ENCODE peak calls at places on chromosomes 12 and 14, in four cellular contexts. One of them, this sample, is unnamed.

GRCh38 chr12:56206373-56207166 is 15.2 kb downstream of the RNF41 start:
- DNase-seq in GM12865: peak
- DNase-seq in AG09319: no peak
- DNase-seq in stomach: peak
- DNase-seq in this sample: no peak

GRCh38 chr12:115411121-115411520 is 727.1 kb upstream of the TBX3 start:
- DNase-seq in GM12865: no peak
- DNase-seq in AG09319: no peak
- DNase-seq in stomach: no peak
- DNase-seq in this sample: no peak

GRCh38 chr14:50083467-50084337 is 32.7 kb downstream of the VCPKMT start:
- DNase-seq in GM12865: peak
- DNase-seq in AG09319: no peak
- DNase-seq in stomach: no peak
- DNase-seq in this sample: no peak

GRCh38 chr14:65354715-65355114 is 57.8 kb upstream of the FUT8 start:
- DNase-seq in GM12865: no peak
- DNase-seq in AG09319: no peak
- DNase-seq in stomach: peak
- DNase-seq in this sample: no peak

GRCh38 chr14:96056509-96057422 is 17.6 kb downstream of the C14orf132 start:
- DNase-seq in GM12865: no peak
- DNase-seq in AG09319: no peak
- DNase-seq in stomach: peak
- DNase-seq in this sample: peak

GRCh38 chr12:2813573-2814185 is 1.2 kb downstream of the ITFG2 start:
- DNase-seq in GM12865: peak
- DNase-seq in AG09319: no peak
- DNase-seq in stomach: no peak
- DNase-seq in this sample: peak

GRCh38 chr12:40375076-40375475 is 150.3 kb downstream of the LRRK2 start:
- DNase-seq in GM12865: peak
- DNase-seq in AG09319: no peak
- DNase-seq in stomach: no peak
- DNase-seq in this sample: no peak

GRCh38 chr12:74285773-74286172 is 251.9 kb upstream of the ATXN7L3B start:
- DNase-seq in GM12865: no peak
- DNase-seq in AG09319: no peak
- DNase-seq in stomach: no peak
- DNase-seq in this sample: no peak

GRCh38 chr12:90908465-90908864 is 46.5 kb downstream of the CCER1 start:
- DNase-seq in GM12865: no peak
- DNase-seq in AG09319: peak
- DNase-seq in stomach: no peak
- DNase-seq in this sample: no peak

GRCh38 chr12:65899289-65899688 is 75.0 kb downstream of the HMGA2 start:
- DNase-seq in GM12865: no peak
- DNase-seq in AG09319: no peak
- DNase-seq in stomach: no peak
- DNase-seq in this sample: no peak

GRCh38 chr12:109157986-109158385 is 41.6 kb downstream of the ACACB start:
- DNase-seq in GM12865: no peak
- DNase-seq in AG09319: no peak
- DNase-seq in stomach: no peak
- DNase-seq in this sample: no peak

GRCh38 chr12:114400395-114400794 is 5.5 kb downstream of the TBX5 start:
- DNase-seq in GM12865: no peak
- DNase-seq in AG09319: no peak
- DNase-seq in stomach: no peak
- DNase-seq in this sample: no peak

GRCh38 chr12:124289634-124290600 is 5.0 kb upstream of the RFLNA start:
- DNase-seq in GM12865: no peak
- DNase-seq in AG09319: no peak
- DNase-seq in stomach: no peak
- DNase-seq in this sample: no peak

GRCh38 chr12:42421844-42422779 is 96.1 kb downstream of the PPHLN1 start:
- DNase-seq in GM12865: peak
- DNase-seq in AG09319: no peak
- DNase-seq in stomach: no peak
- DNase-seq in this sample: no peak

GRCh38 chr14:46344327-46344937 is 307.1 kb downstream of the RPL10L start:
- DNase-seq in GM12865: peak
- DNase-seq in AG09319: no peak
- DNase-seq in stomach: no peak
- DNase-seq in this sample: no peak

GRCh38 chr12:42237853-42238239 is 202 bp downstream of the YAF2 start:
- DNase-seq in GM12865: no peak
- DNase-seq in AG09319: no peak
- DNase-seq in stomach: no peak
- DNase-seq in this sample: no peak

GRCh38 chr14:70171719-70172118 is 17.0 kb downstream of the SLC8A3 start:
- DNase-seq in GM12865: peak
- DNase-seq in AG09319: no peak
- DNase-seq in stomach: no peak
- DNase-seq in this sample: no peak

GRCh38 chr12:9635014-9635413 is 27.3 kb upstream of the KLRB1 start:
- DNase-seq in GM12865: no peak
- DNase-seq in AG09319: no peak
- DNase-seq in stomach: no peak
- DNase-seq in this sample: no peak

GRCh38 chr14:94213021-94213420 is 38.9 kb downstream of the PPP4R4 start:
- DNase-seq in GM12865: no peak
- DNase-seq in AG09319: no peak
- DNase-seq in stomach: no peak
- DNase-seq in this sample: no peak

GRCh38 chr12:121611306-121611705 is 15.0 kb upstream of the ORAI1 start:
- DNase-seq in GM12865: no peak
- DNase-seq in AG09319: no peak
- DNase-seq in stomach: no peak
- DNase-seq in this sample: no peak

GRCh38 chr12:138898-139534 is 72.4 kb downstream of the IQSEC3 start:
- DNase-seq in GM12865: no peak
- DNase-seq in AG09319: no peak
- DNase-seq in stomach: no peak
- DNase-seq in this sample: no peak

GRCh38 chr12:5052348-5052747 is 8.7 kb downstream of the KCNA5 start:
- DNase-seq in GM12865: no peak
- DNase-seq in AG09319: no peak
- DNase-seq in stomach: no peak
- DNase-seq in this sample: no peak

GRCh38 chr12:49041881-49042484 is 18.6 kb downstream of the KMT2D start:
- DNase-seq in GM12865: no peak
- DNase-seq in AG09319: no peak
- DNase-seq in stomach: no peak
- DNase-seq in this sample: no peak

GRCh38 chr12:108337235-108338223 is 1.6 kb downstream of the CMKLR1 start:
- DNase-seq in GM12865: peak
- DNase-seq in AG09319: no peak
- DNase-seq in stomach: no peak
- DNase-seq in this sample: no peak

GRCh38 chr14:89304972-89305703 is 111.9 kb downstream of the FOXN3 start:
- DNase-seq in GM12865: peak
- DNase-seq in AG09319: no peak
- DNase-seq in stomach: no peak
- DNase-seq in this sample: no peak

GRCh38 chr14:42715316-42715715 is 1108.6 kb downstream of the LRFN5 start:
- DNase-seq in GM12865: no peak
- DNase-seq in AG09319: no peak
- DNase-seq in stomach: no peak
- DNase-seq in this sample: no peak

GRCh38 chr14:54310151-54310851 is 86.5 kb upstream of the CDKN3 start:
- DNase-seq in GM12865: no peak
- DNase-seq in AG09319: no peak
- DNase-seq in stomach: no peak
- DNase-seq in this sample: no peak

GRCh38 chr14:69481815-69482568 is 2.5 kb upstream of the PLEKHD1 start:
- DNase-seq in GM12865: peak
- DNase-seq in AG09319: no peak
- DNase-seq in stomach: no peak
- DNase-seq in this sample: no peak

GRCh38 chr12:14252697-14253096 is 112.8 kb upstream of the ATF7IP start:
- DNase-seq in GM12865: peak
- DNase-seq in AG09319: no peak
- DNase-seq in stomach: no peak
- DNase-seq in this sample: no peak

GRCh38 chr12:26150737-26151450 is 26.1 kb upstream of the BHLHE41 start:
- DNase-seq in GM12865: no peak
- DNase-seq in AG09319: peak
- DNase-seq in stomach: no peak
- DNase-seq in this sample: no peak

GRCh38 chr14:77613207-77613606 is 3.2 kb downstream of the SPTLC2 start:
- DNase-seq in GM12865: no peak
- DNase-seq in AG09319: no peak
- DNase-seq in stomach: no peak
- DNase-seq in this sample: no peak

GRCh38 chr14:100155049-100155621 is 4.3 kb downstream of the DEGS2 start:
- DNase-seq in GM12865: no peak
- DNase-seq in AG09319: no peak
- DNase-seq in stomach: no peak
- DNase-seq in this sample: peak
- TF ChIP-seq CTCF in GM12865: peak
- TF ChIP-seq CTCF in AG09319: peak
- TF ChIP-seq CTCF in stomach: peak
- TF ChIP-seq CTCF in this sample: peak

GRCh38 chr14:102513899-102514772 is 4.6 kb upstream of the ANKRD9 start:
- DNase-seq in GM12865: no peak
- DNase-seq in AG09319: no peak
- DNase-seq in stomach: no peak
- DNase-seq in this sample: no peak

GRCh38 chr14:102510616-102511520 is 1.3 kb upstream of the ANKRD9 start:
- DNase-seq in GM12865: no peak
- DNase-seq in AG09319: no peak
- DNase-seq in stomach: peak
- DNase-seq in this sample: no peak

GRCh38 chr14:102511538-102511937 is 2.0 kb upstream of the ANKRD9 start:
- DNase-seq in GM12865: no peak
- DNase-seq in AG09319: no peak
- DNase-seq in stomach: no peak
- DNase-seq in this sample: no peak

GRCh38 chr14:102514987-102515733 is 5.6 kb upstream of the ANKRD9 start:
- DNase-seq in GM12865: no peak
- DNase-seq in AG09319: no peak
- DNase-seq in stomach: no peak
- DNase-seq in this sample: no peak

GRCh38 chr14:102512713-102513373 is 3.3 kb upstream of the ANKRD9 start:
- DNase-seq in GM12865: no peak
- DNase-seq in AG09319: no peak
- DNase-seq in stomach: no peak
- DNase-seq in this sample: no peak
- TF ChIP-seq CTCF in GM12865: no peak
- TF ChIP-seq CTCF in AG09319: no peak
- TF ChIP-seq CTCF in stomach: no peak
- TF ChIP-seq CTCF in this sample: no peak

GRCh38 chr14:22494486-22495135 is 94.4 kb downstream of the DAD1 start:
- DNase-seq in GM12865: peak
- DNase-seq in AG09319: no peak
- DNase-seq in stomach: no peak
- DNase-seq in this sample: no peak
- TF ChIP-seq CTCF in GM12865: no peak
- TF ChIP-seq CTCF in AG09319: no peak
- TF ChIP-seq CTCF in stomach: no peak
- TF ChIP-seq CTCF in this sample: no peak

GRCh38 chr12:71594214-71594948 is 69.3 kb downstream of the ZFC3H1 start:
- DNase-seq in GM12865: no peak
- DNase-seq in AG09319: no peak
- DNase-seq in stomach: peak
- DNase-seq in this sample: no peak
- TF ChIP-seq CTCF in GM12865: no peak
- TF ChIP-seq CTCF in AG09319: no peak
- TF ChIP-seq CTCF in stomach: no peak
- TF ChIP-seq CTCF in this sample: no peak

GRCh38 chr12:6193853-6194815 is 6.1 kb upstream of the CD9 start:
- DNase-seq in GM12865: no peak
- DNase-seq in AG09319: no peak
- DNase-seq in stomach: peak
- DNase-seq in this sample: no peak
- TF ChIP-seq CTCF in GM12865: no peak
- TF ChIP-seq CTCF in AG09319: no peak
- TF ChIP-seq CTCF in stomach: no peak
- TF ChIP-seq CTCF in this sample: no peak

DNA sequence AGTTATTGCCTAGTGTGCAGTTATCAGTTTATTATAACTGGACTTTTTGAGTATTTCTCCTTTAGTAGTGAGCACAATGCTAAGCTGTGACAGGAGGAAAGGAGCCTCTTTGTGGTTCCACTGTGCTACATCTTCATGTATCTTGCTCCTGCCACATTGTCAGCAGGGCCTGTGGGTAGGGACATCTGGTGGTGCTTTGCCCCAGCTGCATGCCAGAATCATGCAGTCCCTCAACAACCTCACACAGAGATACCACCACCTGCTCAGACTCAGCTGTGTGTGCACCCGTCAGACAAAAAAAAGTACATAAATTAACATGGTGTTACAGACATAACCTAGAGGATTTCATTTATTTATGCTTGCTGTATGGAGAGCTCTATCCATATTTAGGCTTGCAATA is 51.1 kb downstream of the MIS18BP1 start:
- DNase-seq in GM12865: peak
- DNase-seq in AG09319: no peak
- DNase-seq in stomach: no peak
- DNase-seq in this sample: no peak
- TF ChIP-seq CTCF in GM12865: peak
- TF ChIP-seq CTCF in AG09319: peak
- TF ChIP-seq CTCF in stomach: no peak
- TF ChIP-seq CTCF in this sample: peak

GRCh38 chr12:15580431-15580830 is 208.8 kb downstream of the EPS8 start:
- DNase-seq in GM12865: no peak
- DNase-seq in AG09319: no peak
- DNase-seq in stomach: no peak
- DNase-seq in this sample: no peak
- TF ChIP-seq CTCF in GM12865: peak
- TF ChIP-seq CTCF in AG09319: no peak
- TF ChIP-seq CTCF in stomach: no peak
- TF ChIP-seq CTCF in this sample: peak

DNA sequence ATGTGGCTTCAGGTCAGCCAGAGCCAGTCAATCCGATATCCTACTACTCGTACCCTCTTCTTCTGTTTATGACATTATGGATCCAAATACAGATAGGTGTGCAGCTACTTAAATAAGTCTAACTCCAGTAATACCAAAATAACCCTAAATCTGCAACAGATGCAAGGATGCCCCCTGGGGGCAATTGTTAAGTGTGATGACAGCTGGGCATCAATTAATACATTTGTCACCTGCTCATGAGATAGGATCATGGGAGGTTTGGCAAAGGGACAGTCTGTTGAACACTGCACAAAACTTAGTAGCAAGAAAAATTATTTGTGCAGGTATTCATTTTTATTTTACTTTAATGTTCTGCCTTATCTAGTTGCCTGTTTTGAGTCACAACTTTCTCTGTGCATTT is 83.2 kb downstream of the SLC38A6 start:
- DNase-seq in GM12865: no peak
- DNase-seq in AG09319: no peak
- DNase-seq in stomach: no peak
- DNase-seq in this sample: no peak
- TF ChIP-seq CTCF in GM12865: no peak
- TF ChIP-seq CTCF in AG09319: no peak
- TF ChIP-seq CTCF in stomach: no peak
- TF ChIP-seq CTCF in this sample: peak

This sample was measured in D721Med.